ENCODE peak calls at places on chromosomes 5 and 9, in ten cellular contexts. H is neuronal stem cell; E is HCT116; S is mammary epithelial cell; N is gastrocnemius medialis; I is upper lobe of right lung; C is stomach; D is heart left ventricle; M is SK-N-SH; A is effector memory CD4-positive, alpha-beta T cell. Q is an unnamed sample. For H3K9me3, the result is how much of the 10 kb centered on the place peaks cover.

GRCh38 chr5:35089688-35090314 is 42.1 kb upstream of the AGXT2 start:
- DNase-seq in H (peak), E (peak), S (peak), N (no peak), I (no peak), C (peak), D (peak), M (peak), A (peak), Q (peak)

GRCh38 chr5:9284781-9285307 is 261.0 kb downstream of the SEMA5A start:
- DNase-seq in H (no peak), E (no peak), S (no peak), N (no peak), I (no peak), C (no peak), D (peak), M (peak), A (no peak), Q (peak)

GRCh38 chr5:174327317-174327864 is 281.9 kb downstream of the NSG2 start:
- DNase-seq in H (peak), E (peak), S (peak), N (peak), I (peak), C (peak), D (peak), M (peak), A (no peak), Q (peak)

GRCh38 chr9:5767968-5768932 is 64.7 kb downstream of the ERMP1 start:
- DNase-seq in H (no peak), E (no peak), S (no peak), N (no peak), I (no peak), C (no peak), D (no peak), M (no peak), A (no peak), Q (no peak)

GRCh38 chr9:112842555-112842954 is 48.1 kb downstream of the SLC46A2 start:
- DNase-seq in H (no peak), E (no peak), S (no peak), N (no peak), I (no peak), C (no peak), D (no peak), M (no peak), A (no peak), Q (no peak)

GRCh38 chr9:13427587-13427986 is 148.1 kb upstream of the MPDZ start:
- DNase-seq in H (peak), E (no peak), S (peak), N (peak), I (no peak), C (no peak), D (no peak), M (peak), A (no peak), Q (peak)

GRCh38 chr5:142512680-142513042 is 173.2 kb downstream of the FGF1 start:
- DNase-seq in H (no peak), E (peak), S (peak), N (no peak), I (no peak), C (no peak), D (no peak), M (no peak), A (no peak), Q (no peak)

GRCh38 chr5:81789033-81789432 is 38.1 kb upstream of the SSBP2 start:
- DNase-seq in H (no peak), E (no peak), S (peak), N (peak), I (no peak), C (no peak), D (no peak), M (no peak), A (no peak), Q (no peak)

GRCh38 chr5:154478224-154478565 is at the start of gene HAND1:
- DNase-seq in H (peak), E (peak), S (no peak), N (no peak), I (peak), C (peak), D (peak), M (peak), A (no peak), Q (peak)

GRCh38 chr5:51968756-51969155 is 585.5 kb downstream of the ISL1 start:
- DNase-seq in H (no peak), E (no peak), S (no peak), N (no peak), I (no peak), C (no peak), D (no peak), M (no peak), A (no peak), Q (no peak)

GRCh38 chr9:131732061-131732526 is 7.8 kb downstream of the RAPGEF1 start:
- DNase-seq in H (no peak), E (no peak), S (peak), N (peak), I (no peak), C (no peak), D (no peak), M (no peak), A (no peak), Q (no peak)
- H3K27ac ChIP-seq in H (no peak), E (no peak), S (peak), N (peak), I (peak), C (peak), D (peak), M (no peak), A (peak), Q (no peak)

GRCh38 chr9:74073897-74074296 is 423.2 kb upstream of the RORB start:
- DNase-seq in H (no peak), E (no peak), S (no peak), N (no peak), I (peak), C (no peak), D (no peak), M (no peak), A (no peak), Q (no peak)
- H3K9me3 ChIP-seq in H (under half), E (under half), S (under half), N (under half), I (under half), C (under half), D (under half), M (under half), A (under half), Q (under half)

DNA sequence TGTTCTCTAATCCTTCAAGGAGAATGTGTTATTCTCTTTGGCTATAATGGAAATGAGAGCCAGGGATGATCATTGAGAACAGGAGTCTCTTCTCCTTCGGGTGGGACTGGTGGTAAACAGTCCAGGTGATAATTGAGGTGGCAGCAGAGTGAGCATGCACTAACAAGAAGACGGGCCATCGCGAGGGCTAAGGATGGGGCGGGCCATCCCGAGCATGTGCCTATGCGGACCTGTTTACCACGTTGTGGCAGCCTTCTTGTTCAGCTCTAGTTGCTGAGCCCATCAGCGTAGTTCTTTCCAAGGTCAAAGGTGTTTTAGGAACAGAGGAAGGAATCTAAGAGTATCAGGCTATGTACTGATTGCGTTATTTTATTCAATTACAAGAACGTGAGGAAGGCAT is 180.1 kb downstream of the SMARCA2 start:
- DNase-seq in H (no peak), E (no peak), S (no peak), N (no peak), I (no peak), C (no peak), D (no peak), M (no peak), A (no peak), Q (no peak)
- H3K27ac ChIP-seq in H (no peak), E (no peak), S (no peak), N (no peak), I (no peak), C (no peak), D (no peak), M (no peak), A (no peak), Q (no peak)

GRCh38 chr9:40884072-40884901 is 244.2 kb downstream of the FOXD4L6 start:
- DNase-seq in H (no peak), E (no peak), S (no peak), N (no peak), I (peak), C (no peak), D (no peak), M (peak), A (no peak), Q (no peak)
- H3K9me3 ChIP-seq in H (under half), E (under half), S (under half), N (under half), I (half or more), C (half or more), D (half or more), M (under half), A (under half), Q (under half)

GRCh38 chr5:170863646-170864045 is 1.8 kb downstream of the RANBP17 start:
- DNase-seq in H (no peak), E (no peak), S (no peak), N (no peak), I (no peak), C (no peak), D (no peak), M (no peak), A (no peak), Q (peak)
- H3K27ac ChIP-seq in H (no peak), E (no peak), S (no peak), N (no peak), I (no peak), C (no peak), D (no peak), M (no peak), A (no peak), Q (no peak)

GRCh38 chr5:50320131-50320749 is 120.8 kb downstream of the EMB start:
- DNase-seq in H (no peak), E (peak), S (no peak), N (no peak), I (no peak), C (no peak), D (no peak), M (no peak), A (no peak), Q (no peak)

GRCh38 chr5:50318220-50318619 is 122.9 kb downstream of the EMB start:
- DNase-seq in H (no peak), E (no peak), S (no peak), N (no peak), I (no peak), C (no peak), D (no peak), M (no peak), A (no peak), Q (no peak)
- H3K9me3 ChIP-seq in H (under half), E (under half), S (under half), N (under half), I (under half), C (under half), D (under half), M (under half), A (under half), Q (under half)

GRCh38 chr9:133273819-133274218 is 1.2 kb downstream of the ABO start:
- DNase-seq in H (no peak), E (no peak), S (no peak), N (no peak), I (no peak), C (no peak), D (no peak), M (no peak), A (no peak), Q (no peak)
- H3K27ac ChIP-seq in H (no peak), E (no peak), S (no peak), N (no peak), I (peak), C (peak), D (peak), M (no peak), A (no peak), Q (no peak)

GRCh38 chr5:155661859-155662258 is 648.3 kb downstream of the KIF4B start:
- DNase-seq in H (no peak), E (no peak), S (no peak), N (no peak), I (no peak), C (no peak), D (no peak), M (no peak), A (no peak), Q (no peak)

GRCh38 chr5:155665371-155665770 is 651.8 kb downstream of the KIF4B start:
- DNase-seq in H (no peak), E (no peak), S (no peak), N (no peak), I (no peak), C (no peak), D (no peak), M (no peak), A (no peak), Q (no peak)
- H3K9me3 ChIP-seq in H (under half), E (under half), S (under half), N (under half), I (under half), C (under half), D (under half), M (under half), A (under half), Q (under half)

DNA sequence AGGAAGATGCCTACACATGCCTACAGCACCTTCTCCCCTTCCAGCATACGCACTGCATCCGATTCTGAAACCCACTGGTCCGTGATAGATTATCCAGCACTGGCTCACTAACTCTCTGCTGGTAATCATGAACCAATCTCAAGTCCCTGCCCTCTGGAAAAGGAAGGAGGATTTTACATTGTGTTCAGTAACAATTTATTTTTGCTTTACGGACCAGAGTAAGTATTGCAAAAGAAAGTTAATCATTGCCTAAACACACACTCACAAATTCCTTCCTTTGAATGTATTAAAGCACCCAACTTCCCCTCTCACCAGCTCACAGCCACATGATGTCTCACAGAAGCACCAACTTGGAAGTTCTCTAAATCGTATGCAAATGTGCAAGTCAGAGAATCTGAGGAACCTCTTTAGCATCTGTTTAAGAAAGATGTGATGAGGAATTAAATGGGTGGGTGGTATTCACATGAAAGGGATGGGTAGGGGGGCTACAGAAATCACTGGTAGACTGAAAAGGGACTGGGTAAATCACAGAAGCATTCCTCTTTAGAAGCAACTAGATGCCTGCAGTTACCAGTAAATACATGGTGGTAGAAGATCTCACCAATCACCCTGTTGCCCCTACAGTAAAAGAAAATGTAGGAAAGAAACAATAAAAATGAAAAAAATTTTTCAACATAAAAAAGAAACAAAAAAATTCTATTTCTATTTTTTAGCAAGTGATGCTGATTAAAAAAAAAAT is 8.4 kb downstream of the GNAQ start:
- DNase-seq in H (no peak), E (no peak), S (no peak), N (no peak), I (no peak), C (peak), D (no peak), M (no peak), A (no peak), Q (no peak)
- H3K27ac ChIP-seq in H (no peak), E (no peak), S (no peak), N (no peak), I (peak), C (peak), D (peak), M (peak), A (no peak), Q (no peak)

GRCh38 chr5:179061025-179061424 is 852 bp downstream of the ZNF354C start:
- DNase-seq in H (no peak), E (no peak), S (no peak), N (no peak), I (no peak), C (no peak), D (no peak), M (no peak), A (no peak), Q (no peak)
- H3K9me3 ChIP-seq in H (half or more), E (under half), S (under half), N (under half), I (under half), C (under half), D (under half), M (under half), A (under half), Q (under half)